ENCODE peak calls at places on chromosomes 3 and 15, in nine cellular contexts. P, N, T, S, D, A, M, U and Y are unnamed samples. For H3K4me1, the result is how much of the 10 kb centered on the place peaks cover.

GRCh38 chr15:100895721-100896120 is 16.1 kb downstream of the ALDH1A3 start:
- DNase-seq in P (no peak), N (no peak), T (no peak), S (no peak), D (no peak), A (no peak), M (no peak), U (peak), Y (no peak)

GRCh38 chr3:180358179-180358578 is 243.8 kb upstream of the TTC14 start:
- DNase-seq in P (no peak), N (no peak), T (no peak), S (no peak), D (no peak), A (no peak), M (no peak), U (no peak), Y (no peak)

GRCh38 chr15:86608461-86608860 is 528.8 kb downstream of the AGBL1 start:
- DNase-seq in P (no peak), N (no peak), T (peak), S (no peak), D (peak), A (no peak), M (no peak), U (no peak), Y (no peak)

GRCh38 chr3:188542196-188542595 is 388.2 kb downstream of the LPP start:
- DNase-seq in P (no peak), N (no peak), T (no peak), S (no peak), D (no peak), A (no peak), M (no peak), U (no peak), Y (no peak)

GRCh38 chr3:127987309-127987995 is 64.8 kb upstream of the SEC61A1 start:
- DNase-seq in P (no peak), N (no peak), T (no peak), S (no peak), D (no peak), A (no peak), M (peak), U (no peak), Y (no peak)

GRCh38 chr3:131608741-131609140 is 106.0 kb upstream of the MRPL3 start:
- DNase-seq in P (no peak), N (no peak), T (no peak), S (no peak), D (no peak), A (no peak), M (no peak), U (no peak), Y (no peak)

GRCh38 chr3:195876297-195877031 is 31.9 kb downstream of the TNK2 start:
- DNase-seq in P (peak), N (no peak), T (no peak), S (no peak), D (no peak), A (peak), M (peak), U (peak), Y (no peak)

GRCh38 chr15:31158858-31159569 is 57.5 kb upstream of the TRPM1 start:
- DNase-seq in P (no peak), N (no peak), T (no peak), S (no peak), D (no peak), A (no peak), M (no peak), U (peak), Y (no peak)

GRCh38 chr3:161070252-161070930 is 34.8 kb downstream of the B3GALNT1 start:
- DNase-seq in P (no peak), N (no peak), T (no peak), S (no peak), D (no peak), A (no peak), M (no peak), U (no peak), Y (no peak)

GRCh38 chr15:38860682-38861081 is 296.1 kb upstream of the RASGRP1 start:
- DNase-seq in P (no peak), N (peak), T (no peak), S (no peak), D (no peak), A (no peak), M (no peak), U (no peak), Y (no peak)

GRCh38 chr3:49761661-49762060 is 24.7 kb downstream of the IP6K1 start:
- DNase-seq in P (no peak), N (no peak), T (no peak), S (no peak), D (no peak), A (no peak), M (no peak), U (no peak), Y (no peak)

GRCh38 chr15:77067691-77068367 is 3.1 kb downstream of the TSPAN3 start:
- DNase-seq in P (no peak), N (no peak), T (no peak), S (no peak), D (no peak), A (no peak), M (no peak), U (no peak), Y (no peak)

GRCh38 chr3:9047465-9048346 is 84.4 kb upstream of the RAD18 start:
- DNase-seq in P (no peak), N (no peak), T (no peak), S (no peak), D (no peak), A (no peak), M (no peak), U (no peak), Y (no peak)

GRCh38 chr3:155742339-155742980 is 2.4 kb downstream of the PLCH1 start:
- DNase-seq in P (no peak), N (no peak), T (no peak), S (no peak), D (no peak), A (no peak), M (no peak), U (no peak), Y (no peak)

GRCh38 chr15:39142500-39142899 is 438.4 kb upstream of the THBS1 start:
- DNase-seq in P (no peak), N (no peak), T (no peak), S (no peak), D (no peak), A (no peak), M (no peak), U (no peak), Y (no peak)

GRCh38 chr15:43527802-43528541 is 10.6 kb downstream of the MAP1A start:
- DNase-seq in P (no peak), N (no peak), T (no peak), S (peak), D (no peak), A (no peak), M (no peak), U (no peak), Y (no peak)

GRCh38 chr3:38117748-38118420 is 19.0 kb downstream of the ACAA1 start:
- DNase-seq in P (peak), N (peak), T (peak), S (peak), D (peak), A (peak), M (peak), U (peak), Y (no peak)

GRCh38 chr3:56612146-56612545 is 55.2 kb downstream of the CCDC66 start:
- DNase-seq in P (no peak), N (no peak), T (no peak), S (no peak), D (no peak), A (no peak), M (no peak), U (no peak), Y (no peak)

GRCh38 chr15:73851679-73852078 is 21.7 kb upstream of the TBC1D21 start:
- DNase-seq in P (no peak), N (peak), T (peak), S (peak), D (peak), A (peak), M (no peak), U (no peak), Y (peak)

GRCh38 chr3:16048435-16049318 is 125.8 kb upstream of the GALNT15 start:
- DNase-seq in P (no peak), N (peak), T (peak), S (no peak), D (no peak), A (peak), M (peak), U (peak), Y (no peak)

GRCh38 chr3:61236556-61236955 is 14.7 kb downstream of the FHIT start:
- DNase-seq in P (no peak), N (no peak), T (no peak), S (no peak), D (no peak), A (no peak), M (no peak), U (no peak), Y (no peak)

GRCh38 chr15:85727068-85727467 is 67.7 kb downstream of the KLHL25 start:
- DNase-seq in P (no peak), N (peak), T (no peak), S (no peak), D (no peak), A (no peak), M (no peak), U (no peak), Y (no peak)

GRCh38 chr3:48403533-48404439 is 26.1 kb downstream of the PLXNB1 start:
- DNase-seq in P (no peak), N (no peak), T (no peak), S (peak), D (no peak), A (no peak), M (no peak), U (peak), Y (no peak)

GRCh38 chr3:14274537-14274936 is 95.9 kb downstream of the LSM3 start:
- DNase-seq in P (no peak), N (no peak), T (peak), S (no peak), D (no peak), A (no peak), M (no peak), U (no peak), Y (no peak)

GRCh38 chr3:29311805-29312204 is 30.9 kb downstream of the RBMS3 start:
- DNase-seq in P (no peak), N (no peak), T (no peak), S (no peak), D (no peak), A (no peak), M (no peak), U (no peak), Y (no peak)
- H3K4me1 ChIP-seq in P (under half), N (under half), T (under half), S (under half), D (under half), A (under half), M (under half), U (under half), Y (under half)

GRCh38 chr3:129606522-129607390 is at the start of gene PLXND1:
- DNase-seq in P (peak), N (peak), T (peak), S (peak), D (peak), A (peak), M (peak), U (peak), Y (no peak)
- H3K4me1 ChIP-seq in P (under half), N (half or more), T (under half), S (under half), D (under half), A (half or more), M (under half), U (half or more), Y (under half)

GRCh38 chr15:90959028-90959595 is 4.4 kb downstream of the RCCD1 start:
- DNase-seq in P (no peak), N (no peak), T (no peak), S (no peak), D (no peak), A (no peak), M (no peak), U (no peak), Y (no peak)
- H3K4me1 ChIP-seq in P (under half), N (under half), T (under half), S (under half), D (under half), A (under half), M (under half), U (under half), Y (under half)

GRCh38 chr3:177817746-177818145 is 620.5 kb upstream of the TBL1XR1 start:
- DNase-seq in P (no peak), N (no peak), T (no peak), S (no peak), D (no peak), A (no peak), M (no peak), U (no peak), Y (no peak)
- H3K4me1 ChIP-seq in P (under half), N (under half), T (under half), S (under half), D (under half), A (under half), M (under half), U (under half), Y (under half)

DNA sequence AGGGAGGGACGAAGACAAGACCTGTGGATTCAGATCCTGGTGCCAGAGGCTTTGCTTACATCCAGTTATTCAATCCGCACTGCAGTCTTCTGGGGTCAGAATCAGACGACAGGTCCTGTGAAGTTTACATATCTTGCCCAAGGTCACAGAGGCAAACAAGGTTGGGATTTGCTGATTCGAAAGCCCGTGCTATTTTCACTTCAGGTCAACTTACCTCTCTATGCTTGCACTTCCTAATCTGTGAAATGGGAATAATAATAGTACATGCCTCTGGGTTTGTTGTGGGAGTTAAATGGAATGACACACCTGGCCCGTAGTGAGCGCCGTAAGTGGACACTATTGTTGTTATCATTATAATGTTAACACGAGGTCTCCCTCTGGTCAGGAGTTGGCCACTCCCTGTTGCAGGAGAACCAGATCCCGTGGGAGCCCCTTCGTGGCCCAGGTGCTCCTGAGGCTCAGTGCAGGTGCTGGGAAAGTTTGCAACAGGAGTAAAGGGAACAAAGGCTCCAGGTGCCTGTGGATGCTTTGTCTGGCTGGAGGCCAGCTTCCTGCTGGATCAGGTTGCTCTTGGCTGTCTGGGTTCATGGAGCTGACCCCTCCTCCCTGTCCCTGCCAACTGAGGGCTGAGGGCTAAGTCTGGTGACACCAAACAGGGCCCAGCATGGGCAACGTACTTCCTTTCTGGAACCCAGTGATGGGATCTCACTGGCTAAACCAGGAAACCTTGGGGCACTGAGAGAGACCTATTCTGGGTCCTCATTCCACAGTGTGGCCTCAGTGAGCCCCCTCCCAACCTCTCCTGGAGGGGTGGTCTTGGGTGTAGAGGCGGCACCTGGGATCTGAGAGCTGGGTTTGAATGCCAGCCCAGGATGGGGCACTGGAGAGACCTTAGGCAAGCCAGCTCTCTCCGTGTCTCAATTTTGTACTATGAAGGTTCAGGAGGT is 40.1 kb upstream of the SEMA4B start:
- DNase-seq in P (no peak), N (no peak), T (peak), S (no peak), D (no peak), A (peak), M (peak), U (peak), Y (no peak)
- H3K4me1 ChIP-seq in P (under half), N (under half), T (under half), S (under half), D (under half), A (half or more), M (under half), U (under half), Y (under half)

GRCh38 chr15:28913171-28913765 is 27.5 kb downstream of the APBA2 start:
- DNase-seq in P (no peak), N (no peak), T (peak), S (no peak), D (no peak), A (peak), M (no peak), U (no peak), Y (no peak)

GRCh38 chr15:28914483-28915023 is 28.8 kb downstream of the APBA2 start:
- DNase-seq in P (no peak), N (no peak), T (no peak), S (no peak), D (no peak), A (no peak), M (no peak), U (no peak), Y (no peak)

GRCh38 chr15:28914046-28914445 is 28.3 kb downstream of the APBA2 start:
- DNase-seq in P (no peak), N (no peak), T (no peak), S (no peak), D (no peak), A (no peak), M (no peak), U (no peak), Y (no peak)

GRCh38 chr15:28911295-28911979 is 25.7 kb downstream of the APBA2 start:
- DNase-seq in P (no peak), N (no peak), T (no peak), S (no peak), D (no peak), A (no peak), M (no peak), U (no peak), Y (no peak)

DNA sequence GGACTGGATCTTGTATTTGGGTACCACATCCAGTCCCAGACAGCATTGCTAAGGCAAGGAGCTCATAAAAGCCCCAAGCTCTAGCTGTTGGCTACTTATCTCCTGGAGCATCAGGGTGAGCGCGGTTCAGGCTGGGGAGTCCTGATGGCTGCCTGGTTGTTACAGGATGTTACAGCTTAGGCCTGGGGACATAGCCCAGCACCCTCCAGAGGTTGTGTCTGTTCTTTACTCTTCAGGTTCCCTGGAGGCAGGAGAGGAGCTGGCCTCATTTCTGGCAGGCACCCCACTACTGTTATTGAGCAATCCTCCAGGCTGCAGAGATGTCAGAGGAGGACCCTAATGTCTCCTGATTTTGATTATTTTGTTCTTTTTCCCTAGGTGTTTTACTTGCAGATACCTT is 26.6 kb downstream of the APBA2 start:
- DNase-seq in P (no peak), N (peak), T (no peak), S (no peak), D (no peak), A (no peak), M (no peak), U (no peak), Y (no peak)
- H3K4me1 ChIP-seq in P (under half), N (under half), T (under half), S (half or more), D (under half), A (under half), M (under half), U (under half), Y (under half)

GRCh38 chr3:46978985-46979944 is at the start of gene NBEAL2:
- DNase-seq in P (peak), N (peak), T (peak), S (peak), D (peak), A (peak), M (peak), U (peak), Y (no peak)
- H3K4me1 ChIP-seq in P (half or more), N (under half), T (under half), S (half or more), D (under half), A (under half), M (under half), U (half or more), Y (under half)

DNA sequence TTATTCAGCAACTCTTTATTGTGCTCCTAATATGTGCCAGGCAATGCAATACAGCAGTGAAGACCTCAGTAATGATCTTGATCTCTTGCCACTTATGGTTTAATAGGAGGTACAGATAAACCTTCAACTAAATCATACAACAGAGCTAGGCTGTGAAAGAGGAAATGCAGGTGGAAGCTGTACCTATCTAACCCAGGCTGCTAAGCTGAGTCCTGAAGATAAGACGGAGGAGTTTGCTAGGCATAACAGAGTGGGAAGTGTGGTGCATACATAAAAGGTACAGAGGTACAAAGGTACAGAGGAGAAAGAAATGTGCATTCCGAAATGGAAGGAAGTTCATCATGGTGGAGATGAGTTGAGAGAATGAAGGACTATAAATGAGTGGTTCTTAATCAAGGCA is 35.0 kb downstream of the KBTBD8 start:
- DNase-seq in P (no peak), N (no peak), T (no peak), S (no peak), D (no peak), A (no peak), M (no peak), U (no peak), Y (no peak)
- H3K4me1 ChIP-seq in P (under half), N (under half), T (under half), S (under half), D (under half), A (under half), M (under half), U (under half), Y (under half)